ENCODE peak calls at places on chromosome 1, in five cellular contexts. F is cerebellar cortex, Q is HTR-8/SVneo, H is HuH-7.5, I is NCI-H1092. J is an unnamed sample.

GRCh38 chr1:53298163-53298685 is 29.6 kb downstream of the LRP8 start:
- DNase-seq in F (no peak), Q (no peak), H (no peak), I (no peak), J (no peak)

GRCh38 chr1:53198241-53198651 is 1.6 kb downstream of the CPT2 start:
- DNase-seq in F (no peak), Q (no peak), H (no peak), I (no peak), J (no peak)

GRCh38 chr1:221761354-221762002 is 19.6 kb upstream of the DUSP10 start:
- DNase-seq in F (no peak), Q (no peak), H (no peak), I (no peak), J (no peak)

GRCh38 chr1:204828352-204828850 is 42.3 kb upstream of the NFASC start:
- DNase-seq in F (peak; percentile 76), Q (peak; percentile 79), H (peak; percentile 54), I (peak; percentile 85), J (no peak)

GRCh38 chr1:220119043-220119512 is 25.1 kb downstream of the IARS2 start:
- DNase-seq in F (no peak), Q (peak; percentile 9), H (peak; percentile 44), I (no peak), J (no peak)

GRCh38 chr1:247007511-247008405 is at the start of gene ZNF695:
- DNase-seq in F (peak; percentile 96), Q (peak; percentile 98), H (peak; percentile 95), I (peak; percentile 98), J (peak; percentile 88)

GRCh38 chr1:98940069-98940468 is 64.6 kb downstream of the PLPPR5 start:
- DNase-seq in F (no peak), Q (no peak), H (no peak), I (no peak), J (no peak)

GRCh38 chr1:8664887-8665286 is 152.6 kb downstream of the RERE start:
- DNase-seq in F (no peak), Q (no peak), H (no peak), I (no peak), J (no peak)

GRCh38 chr1:184489908-184490307 is 103.1 kb downstream of the C1orf21 start:
- DNase-seq in F (no peak), Q (no peak), H (no peak), I (no peak), J (no peak)